ENCODE peak calls at places on chromosomes 13 and 19, in ten cellular contexts. X is substantia nigra; W is NCI-H2107; U is activated CD8-positive, alpha-beta memory T cell treated with anti-CD3 and anti-CD28 coated beads for 48 hours; D is brain microvascular endothelial cell; B is A549; C is osteocyte; J is progenitor cell of endocrine pancreas; I is NCI-H2081 treated with DMSO at 0.1 percent for 48 hours; Z is activated naive CD4-positive, alpha-beta T cell treated with anti-CD3 and anti-CD28 coated beads, Interleukin-2, amount 10 ng/mL, durations not matched to agents 7 days and 5 days. F is an unnamed sample.

GRCh38 chr19:33175886-33176669 is 18.1 kb upstream of the LRP3 start:
- DNase-seq in U (no peak), I (no peak), Z (peak; percentile 48), W (no peak), D (no peak), J (peak; percentile 23), C (no peak), B (peak; percentile 75), X (no peak), F (no peak)

GRCh38 chr19:4454952-4455738 is 2.4 kb downstream of the UBXN6 start:
- DNase-seq in I (no peak), U (no peak), Z (no peak), B (no peak), D (peak; percentile 39), J (no peak), W (no peak), X (no peak), C (no peak), F (no peak)

GRCh38 chr19:10872551-10873107 is 1.3 kb downstream of the CARM1 start:
- DNase-seq in I (no peak), D (no peak), W (no peak), X (no peak), B (no peak), U (no peak), J (no peak), C (no peak), Z (no peak), F (no peak)

GRCh38 chr13:108195861-108196260 is 19.5 kb downstream of the LIG4 start:
- DNase-seq in W (no peak), I (no peak), X (no peak), D (no peak), C (no peak), B (no peak), J (no peak), U (no peak), Z (no peak), F (no peak)

GRCh38 chr19:45070214-45070613 is 6.1 kb downstream of the ZNF296 start:
- DNase-seq in I (no peak), D (no peak), X (no peak), C (no peak), U (no peak), Z (no peak), W (no peak), B (no peak), J (no peak), F (no peak)

GRCh38 chr19:6433165-6433564 is 398 bp downstream of the SLC25A41 start:
- DNase-seq in Z (no peak), W (no peak), X (no peak), U (no peak), B (no peak), J (no peak), D (no peak), C (no peak), I (no peak), F (no peak)

GRCh38 chr19:38394488-38394887 is 6.0 kb downstream of the SPRED3 start:
- DNase-seq in I (no peak), U (peak; percentile 60), D (peak; percentile 25), W (no peak), J (no peak), C (no peak), X (no peak), B (no peak), Z (peak; percentile 83), F (no peak)

GRCh38 chr19:35090160-35090794 is 25.3 kb upstream of the FXYD3 start:
- DNase-seq in C (no peak), Z (peak; percentile 55), D (peak; percentile 49), B (peak; percentile 82), J (peak; percentile 28), X (peak; percentile 30), W (peak; percentile 50), I (no peak), U (no peak), F (peak; percentile 97)

GRCh38 chr13:73695325-73695724 is 438.9 kb downstream of the KLF12 start:
- DNase-seq in W (no peak), J (no peak), I (no peak), Z (no peak), C (no peak), X (no peak), U (no peak), D (no peak), B (no peak), F (no peak)

GRCh38 chr19:47232422-47233211 is 1.6 kb upstream of the BBC3 start:
- DNase-seq in D (peak; percentile 43), C (no peak), Z (peak; percentile 45), I (no peak), X (no peak), B (peak; percentile 78), J (no peak), W (no peak), U (no peak), F (no peak)

GRCh38 chr13:70889163-70889562 is 780.9 kb upstream of the KLHL1 start:
- DNase-seq in C (no peak), U (no peak), Z (no peak), I (no peak), X (no peak), D (no peak), J (no peak), B (no peak), W (no peak), F (peak; percentile 6)

GRCh38 chr13:75430618-75431209 is 51.3 kb downstream of the TBC1D4 start:
- DNase-seq in C (no peak), X (no peak), I (no peak), D (no peak), B (no peak), J (no peak), U (no peak), Z (no peak), W (no peak), F (no peak)

GRCh38 chr19:30479231-30479630 is 107.0 kb downstream of the ZNF536 start:
- DNase-seq in D (no peak), J (no peak), X (no peak), B (no peak), C (no peak), W (no peak), U (no peak), Z (no peak), I (no peak), F (no peak)

GRCh38 chr19:38248421-38248820 is 7.8 kb downstream of the PPP1R14A start:
- DNase-seq in I (no peak), J (no peak), D (no peak), U (no peak), W (no peak), X (no peak), Z (no peak), B (no peak), C (no peak), F (no peak)

GRCh38 chr19:5186293-5187050 is 154.1 kb downstream of the PTPRS start:
- DNase-seq in U (no peak), J (no peak), W (no peak), C (no peak), D (peak; percentile 14), Z (no peak), X (no peak), I (no peak), B (peak; percentile 45), F (no peak)

GRCh38 chr13:39675904-39676303 is 20.4 kb downstream of the COG6 start:
- DNase-seq in D (no peak), X (no peak), B (no peak), I (no peak), J (no peak), C (no peak), W (no peak), U (no peak), Z (no peak), F (no peak)

GRCh38 chr19:46076951-46077814 is 36.4 kb upstream of the IGFL4 start:
- DNase-seq in C (no peak), X (peak; percentile 71), U (peak; percentile 18), Z (peak; percentile 48), J (peak; percentile 69), I (peak; percentile 33), W (peak; percentile 33), B (peak; percentile 90), D (peak; percentile 76), F (peak; percentile 91)

F was measured in HuH-7.